ENCODE peak calls at places on chromosomes 2 and 18, in five cellular contexts. L is progenitor cell of endocrine pancreas, T is astrocyte, M is IMR-90, R is H9. O is an unnamed sample.

GRCh38 chr2:38494394-38494793 is 108.3 kb downstream of the HNRNPLL start:
- DNase-seq in M (no peak), T (no peak), L (no peak), R (no peak), O (no peak)

GRCh38 chr2:55282110-55282917 is 13.3 kb upstream of the MTIF2 start:
- DNase-seq in R (peak), T (peak), L (peak), M (peak), O (peak)

GRCh38 chr2:36663851-36664715 is 32.4 kb upstream of the VIT start:
- DNase-seq in T (peak), L (no peak), R (peak), M (peak), O (no peak)

GRCh38 chr2:31170071-31170698 is 31.9 kb upstream of the GALNT14 start:
- DNase-seq in T (peak), R (peak), L (peak), M (peak), O (peak)

GRCh38 chr2:197147942-197148341 is 162.6 kb downstream of the ANKRD44 start:
- DNase-seq in L (no peak), R (no peak), T (no peak), M (no peak), O (no peak)

GRCh38 chr2:141195087-141195486 is 935.7 kb downstream of the LRP1B start:
- DNase-seq in M (no peak), L (no peak), R (no peak), T (peak), O (no peak)

GRCh38 chr18:45111507-45111858 is 430.8 kb downstream of the SETBP1 start:
- DNase-seq in L (no peak), R (no peak), M (no peak), T (no peak), O (no peak)

GRCh38 chr18:44731866-44732555 is 51.3 kb downstream of the SETBP1 start:
- DNase-seq in T (peak), M (peak), L (no peak), R (no peak), O (no peak)

GRCh38 chr2:42800981-42801380 is 8.6 kb upstream of the HAAO start:
- DNase-seq in L (no peak), T (no peak), M (no peak), R (no peak), O (no peak)

GRCh38 chr2:130849896-130850787 is 13.4 kb downstream of the ARHGEF4 start:
- DNase-seq in R (no peak), L (no peak), T (no peak), M (no peak), O (no peak)

GRCh38 chr2:145751155-145751554 is 1231.2 kb upstream of the ZEB2 start:
- DNase-seq in L (no peak), M (no peak), T (no peak), R (no peak), O (no peak)

GRCh38 chr18:63979409-63979908 is 9.6 kb downstream of the SERPINB8 start:
- DNase-seq in M (peak), R (peak), T (peak), L (peak), O (no peak)

GRCh38 chr2:48541696-48542389 is 11.9 kb downstream of the STON1 start:
- DNase-seq in R (no peak), M (no peak), T (no peak), L (no peak), O (no peak)

GRCh38 chr2:237614151-237614720 is 13.2 kb upstream of the LRRFIP1 start:
- DNase-seq in T (peak), L (no peak), R (peak), M (peak), O (no peak)
- TF ChIP-seq CTCF in T (peak), L (peak), R (peak), M (no peak), O (no peak)

GRCh38 chr2:33059452-33060156 is 112.9 kb downstream of the LTBP1 start:
- DNase-seq in M (no peak), T (peak), R (no peak), L (no peak), O (no peak)

GRCh38 chr2:33058716-33059451 is 112.1 kb downstream of the LTBP1 start:
- DNase-seq in R (no peak), T (no peak), L (no peak), M (no peak), O (no peak)

GRCh38 chr2:33064349-33064801 is 117.6 kb downstream of the LTBP1 start:
- DNase-seq in M (no peak), T (peak), L (no peak), R (no peak), O (no peak)

GRCh38 chr2:33062665-33063249 is 116.0 kb downstream of the LTBP1 start:
- DNase-seq in L (no peak), R (no peak), T (peak), M (peak), O (no peak)

GRCh38 chr2:33060405-33060804 is 113.7 kb downstream of the LTBP1 start:
- DNase-seq in M (no peak), R (no peak), T (no peak), L (no peak), O (no peak)
- TF ChIP-seq CTCF in M (no peak), R (no peak), T (no peak), L (no peak), O (no peak)

DNA sequence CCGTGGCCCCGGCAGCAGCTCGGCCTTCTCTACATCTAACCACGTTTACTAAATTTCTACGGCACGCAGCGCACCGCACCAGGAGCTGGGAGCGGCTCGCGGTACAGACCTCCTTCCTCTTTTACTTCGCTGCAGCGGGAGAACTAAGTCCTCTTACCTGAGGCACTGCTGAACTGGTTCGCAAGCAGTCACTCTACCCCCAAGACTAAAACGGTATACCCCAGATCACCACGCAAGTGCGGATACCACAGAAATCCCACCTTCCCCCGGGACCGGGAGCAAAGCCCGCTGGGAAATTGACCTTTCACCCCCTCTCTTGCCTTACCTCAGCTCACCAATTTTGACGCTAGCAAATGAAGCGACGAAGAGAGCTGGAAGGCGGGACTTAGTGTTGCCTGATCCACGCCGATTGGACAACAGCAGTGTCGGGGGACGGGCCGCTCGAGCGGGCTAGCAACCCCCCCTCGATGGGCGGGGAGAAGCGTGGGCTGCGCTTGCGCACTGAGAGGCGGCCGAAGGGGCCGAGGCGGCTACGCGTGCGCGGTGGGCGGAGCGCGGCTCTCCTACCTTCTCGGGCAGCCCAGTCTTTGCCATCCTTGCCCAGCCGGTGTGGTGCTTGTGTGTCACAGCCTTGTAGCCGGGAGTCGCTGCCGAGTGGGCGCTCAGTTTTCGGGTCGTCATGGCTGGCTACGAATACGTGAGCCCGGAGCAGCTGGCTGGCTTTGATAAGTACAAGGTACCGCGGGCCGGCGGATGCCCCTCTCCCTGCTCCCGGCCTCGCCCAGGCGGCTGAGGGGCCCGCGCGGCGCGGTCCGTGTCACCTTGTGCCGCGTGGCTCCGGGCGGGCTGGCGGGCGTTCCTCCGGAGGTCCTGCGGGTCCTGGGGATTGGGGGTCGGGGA is at the start of gene SELENOI:
- DNase-seq in L (peak), R (peak), T (peak), M (peak), O (peak)
- TF ChIP-seq CTCF in L (no peak), R (no peak), T (no peak), M (no peak), O (no peak)

GRCh38 chr2:190564838-190565237 is 30.3 kb upstream of the NEMP2 start:
- DNase-seq in T (no peak), R (no peak), M (no peak), L (no peak), O (no peak)
- TF ChIP-seq CTCF in T (no peak), R (no peak), M (no peak), L (no peak), O (no peak)

GRCh38 chr2:227745594-227745993 is at the start of gene SCYGR8:
- DNase-seq in M (no peak), T (no peak), L (no peak), R (no peak), O (no peak)

DNA sequence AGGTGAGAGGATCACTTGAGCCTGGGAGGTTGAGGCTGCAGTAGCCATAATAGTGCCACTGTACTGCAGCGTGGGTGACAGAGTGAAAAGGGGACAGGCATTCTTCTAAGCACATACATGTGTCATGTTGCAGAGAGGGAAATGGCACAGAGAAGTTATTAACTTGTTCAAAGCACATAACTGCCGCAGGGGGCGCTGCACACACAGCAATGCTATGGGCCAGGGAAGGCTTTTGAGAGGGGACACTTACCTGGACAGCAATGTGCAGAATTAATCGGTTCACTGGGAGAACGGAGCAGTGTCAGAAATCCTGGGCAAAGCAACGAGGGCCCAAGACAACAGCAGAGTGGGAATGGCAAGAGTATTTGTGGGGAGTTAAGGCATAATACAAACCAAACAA is 2.4 kb downstream of the SCYGR8 start:
- DNase-seq in L (no peak), T (no peak), M (no peak), R (peak), O (no peak)
- TF ChIP-seq CTCF in L (peak), T (no peak), M (peak), R (peak), O (peak)

GRCh38 chr2:75609334-75609689 is 37.3 kb upstream of the MRPL19 start:
- DNase-seq in R (no peak), M (no peak), L (no peak), T (no peak), O (no peak)
- TF ChIP-seq CTCF in R (no peak), M (no peak), L (no peak), T (no peak), O (peak)

GRCh38 chr2:9250498-9251153 is 44.0 kb downstream of the ASAP2 start:
- DNase-seq in L (no peak), T (no peak), R (no peak), M (no peak), O (no peak)

GRCh38 chr2:9247786-9248185 is 41.2 kb downstream of the ASAP2 start:
- DNase-seq in L (no peak), T (no peak), R (no peak), M (no peak), O (no peak)

GRCh38 chr2:9248363-9248762 is 41.8 kb downstream of the ASAP2 start:
- DNase-seq in L (no peak), M (no peak), T (no peak), R (no peak), O (no peak)

GRCh38 chr2:9250091-9250490 is 43.5 kb downstream of the ASAP2 start:
- DNase-seq in T (no peak), L (no peak), M (no peak), R (no peak), O (no peak)

GRCh38 chr2:9249036-9249800 is 42.6 kb downstream of the ASAP2 start:
- DNase-seq in M (peak), R (no peak), T (peak), L (no peak), O (no peak)
- TF ChIP-seq CTCF in M (no peak), R (no peak), T (no peak), L (no peak), O (no peak)